ENCODE peak calls at places on chromosomes 12 and 14, in ten cellular contexts. F, D, Q, I, B, J, C, K, E and N are unnamed samples.
A peak's percentile ranks its signal among the peaks of the same experiment; 100 is the strongest.

GRCh38 chr12:125824276-125824675 is 759.0 kb downstream of the AACS start:
- DNase-seq in Q (no peak), F (no peak), I (no peak), K (no peak), E (no peak), J (no peak), B (no peak), D (peak; percentile 68), C (no peak), N (no peak)

GRCh38 chr14:52188381-52188780 is 79.1 kb upstream of the PTGDR start:
- DNase-seq in F (no peak), J (no peak), D (no peak), C (no peak), E (no peak), I (no peak), B (no peak), Q (no peak), K (no peak), N (no peak)

GRCh38 chr12:3921526-3921925 is 48.3 kb upstream of the PARP11 start:
- DNase-seq in F (no peak), C (no peak), J (no peak), Q (no peak), B (no peak), I (no peak), K (no peak), D (no peak), E (no peak), N (no peak)

GRCh38 chr12:72872488-72872887 is 600.3 kb downstream of the TRHDE start:
- DNase-seq in K (no peak), C (no peak), Q (no peak), B (no peak), D (no peak), F (no peak), J (no peak), E (no peak), I (peak; percentile 36), N (no peak)

GRCh38 chr14:93456356-93456755 is 25.6 kb downstream of the UNC79 start:
- DNase-seq in F (no peak), C (no peak), I (no peak), J (no peak), B (no peak), D (no peak), Q (no peak), E (no peak), K (no peak), N (no peak)

GRCh38 chr12:120843472-120843871 is 60.7 kb downstream of the SPPL3 start:
- DNase-seq in J (no peak), Q (no peak), E (no peak), D (no peak), C (no peak), K (no peak), B (no peak), F (no peak), I (no peak), N (no peak)

GRCh38 chr14:91889477-91890211 is 22.3 kb upstream of the TC2N start:
- DNase-seq in J (no peak), F (no peak), E (peak; percentile 32), C (no peak), B (no peak), K (no peak), D (no peak), Q (no peak), I (no peak), N (peak; percentile 16)

GRCh38 chr14:58428011-58428807 is 690 bp downstream of the KIAA0586 start:
- DNase-seq in D (peak; percentile 62), J (no peak), B (peak; percentile 17), K (peak; percentile 63), E (peak; percentile 12), Q (no peak), C (peak; percentile 33), I (peak; percentile 51), F (peak; percentile 23), N (peak; percentile 27)

GRCh38 chr14:99706121-99706900 is 22.2 kb downstream of the CYP46A1 start:
- DNase-seq in B (no peak), F (no peak), C (no peak), D (no peak), I (no peak), Q (peak; percentile 21), J (peak; percentile 22), E (no peak), K (no peak), N (no peak)

DNA sequence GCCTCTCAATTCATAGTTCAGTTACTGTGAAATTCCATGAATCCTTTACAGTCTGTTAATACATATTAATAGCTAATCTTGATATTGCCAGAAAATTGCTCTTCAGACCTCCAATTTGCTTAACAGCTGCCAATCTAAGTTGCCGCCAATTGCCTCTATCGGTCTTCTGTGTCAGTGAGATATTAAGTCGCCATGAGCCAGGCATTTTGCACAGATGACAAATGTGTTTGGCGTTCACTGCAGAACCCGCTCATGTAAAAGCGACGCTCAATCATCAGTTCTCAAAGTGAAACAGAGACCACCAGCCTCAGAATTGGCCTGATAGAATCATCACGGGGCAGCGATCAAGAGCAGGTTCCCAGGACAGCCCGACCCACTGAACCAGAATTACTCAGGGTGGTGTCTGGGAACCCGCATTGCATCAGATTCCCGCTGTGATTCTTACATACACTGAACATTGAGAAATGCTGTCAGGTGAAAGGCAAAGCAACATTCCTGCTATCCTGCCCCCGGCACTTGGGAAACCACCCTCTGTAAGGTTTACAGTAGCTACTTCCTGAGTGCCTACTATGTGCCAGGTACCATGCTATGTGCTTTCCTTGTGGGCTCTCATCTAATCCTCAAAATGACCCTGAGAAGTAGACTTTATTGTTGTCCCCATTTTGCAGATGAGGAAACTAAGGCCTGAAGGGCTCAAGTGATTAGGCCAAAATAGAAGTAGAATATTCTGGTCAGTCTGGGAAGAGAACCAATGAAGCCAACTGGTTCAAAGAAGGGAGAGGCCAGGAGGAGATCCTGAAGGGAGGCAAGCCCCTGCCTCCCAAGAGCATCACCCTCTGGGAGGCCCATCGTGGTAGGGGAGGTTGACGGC is 216.4 kb downstream of the SLC41A2 start:
- DNase-seq in D (no peak), C (no peak), B (no peak), I (no peak), J (no peak), K (no peak), Q (no peak), F (no peak), E (no peak), N (no peak)
- H3K27ac ChIP-seq in D (no peak overlapping the region), C (no peak overlapping the region), B (no peak overlapping the region), I (peak overlapping the region; percentile 6), J (no peak overlapping the region), K (no peak overlapping the region), Q (peak overlapping the region; percentile 59), F (no peak overlapping the region), E (peak overlapping the region; percentile 23), N (no peak overlapping the region)

GRCh38 chr14:65044596-65044959 is 57.7 kb downstream of the MAX start:
- DNase-seq in Q (no peak), F (no peak), D (no peak), E (peak; percentile 15), C (no peak), I (no peak), J (no peak), B (peak; percentile 35), K (no peak), N (no peak)

GRCh38 chr14:65042731-65043372 is 56.2 kb downstream of the FNTB start:
- DNase-seq in B (peak; percentile 17), E (no peak), I (no peak), D (no peak), C (no peak), Q (no peak), F (no peak), J (no peak), K (no peak), N (no peak)

GRCh38 chr14:65045011-65045410 is 57.3 kb downstream of the MAX start:
- DNase-seq in F (no peak), J (no peak), B (no peak), E (no peak), C (no peak), I (no peak), D (no peak), Q (no peak), K (no peak), N (no peak)

GRCh38 chr14:65043893-65044595 is 57.3 kb downstream of the FNTB start:
- DNase-seq in F (no peak), J (no peak), D (no peak), I (no peak), B (no peak), Q (no peak), E (no peak), K (no peak), C (no peak), N (no peak)

GRCh38 chr14:65045691-65046090 is 56.6 kb downstream of the MAX start:
- DNase-seq in F (no peak), C (no peak), Q (no peak), B (peak; percentile 12), J (no peak), K (no peak), I (no peak), D (no peak), E (no peak), N (no peak)
- H3K4me1 ChIP-seq in F (no peaks in the 10 kb centered on the region), C (peaks cover 17% of the 10 kb centered on the region), Q (no peaks in the 10 kb centered on the region), B (no peaks in the 10 kb centered on the region), J (no peaks in the 10 kb centered on the region), K (no peaks in the 10 kb centered on the region), I (no peaks in the 10 kb centered on the region), D (no peaks in the 10 kb centered on the region), E (peaks cover 6% of the 10 kb centered on the region), N (no peaks in the 10 kb centered on the region)

DNA sequence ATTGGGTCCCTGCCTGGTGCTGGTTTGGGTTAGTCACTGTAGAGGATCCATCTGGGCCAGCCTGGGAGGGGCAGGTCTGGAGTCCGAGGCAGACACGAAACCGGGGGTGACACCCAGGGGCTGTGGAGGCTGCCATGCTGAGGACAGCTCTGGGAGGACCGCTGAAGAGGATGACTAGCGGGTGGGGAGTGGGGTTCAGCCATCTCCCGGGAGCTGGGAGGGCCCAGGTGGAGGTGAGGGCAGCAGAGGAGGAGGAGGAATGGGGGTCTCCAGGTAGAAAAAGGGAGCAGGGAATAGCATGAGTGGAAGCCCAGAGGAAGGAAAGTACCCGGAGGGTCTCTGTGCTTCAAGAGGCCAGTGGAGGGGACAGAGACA is 4.0 kb upstream of the DIO3 start:
- DNase-seq in B (no peak), C (no peak), I (no peak), E (no peak), D (no peak), J (no peak), F (no peak), Q (no peak), K (no peak), N (no peak)
- H3K27me3 ChIP-seq in B (peaks cover 33% of the 10 kb centered on the region), C (no peaks in the 10 kb centered on the region), I (peaks cover 81% of the 10 kb centered on the region), E (peaks cover 43% of the 10 kb centered on the region), D (peaks cover 22% of the 10 kb centered on the region), J (peaks cover 52% of the 10 kb centered on the region), F (peaks cover 18% of the 10 kb centered on the region), Q (peaks cover 15% of the 10 kb centered on the region), K (peaks cover 38% of the 10 kb centered on the region), N (no peaks in the 10 kb centered on the region)

DNA sequence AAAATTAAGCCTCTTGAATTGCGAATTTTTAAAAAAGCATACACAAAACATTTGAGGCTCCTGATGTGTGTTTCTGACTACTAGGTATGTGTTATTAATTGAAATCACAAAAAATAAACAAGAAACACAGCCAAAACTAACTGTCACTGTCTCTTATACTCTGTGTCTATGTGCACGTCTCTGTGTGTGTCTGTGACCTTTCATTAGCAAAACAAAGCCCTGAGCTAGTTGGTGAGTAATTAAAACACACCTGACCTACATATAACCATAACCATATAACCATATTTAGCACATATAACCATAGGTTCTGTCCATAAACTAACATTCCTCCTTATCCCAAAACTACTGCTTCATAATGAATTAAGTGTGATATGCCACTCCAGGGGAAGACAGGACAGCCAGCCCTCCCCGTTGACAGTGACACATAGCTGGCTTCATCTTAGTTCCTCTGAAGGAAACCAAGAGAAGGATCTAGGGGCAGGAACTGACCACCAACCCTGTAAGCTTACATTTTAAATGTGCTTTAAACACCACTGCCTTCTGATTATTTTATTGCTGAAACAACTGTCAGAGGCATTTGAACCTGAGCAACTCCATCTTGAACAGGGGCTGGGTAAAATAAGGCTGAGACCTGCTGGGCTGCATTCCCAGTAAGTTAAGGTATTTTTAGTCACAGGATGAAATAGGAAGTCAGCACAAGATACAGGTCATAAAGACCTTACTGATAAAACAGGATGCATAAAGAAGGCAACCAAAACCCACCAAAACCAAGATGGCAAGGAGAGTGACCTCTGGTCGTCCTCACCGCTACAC is 106.7 kb downstream of the PPP2R5E start:
- DNase-seq in J (no peak), Q (no peak), E (no peak), I (no peak), D (no peak), B (peak; percentile 12), F (no peak), C (no peak), K (no peak), N (no peak)
- H3K27ac ChIP-seq in J (no peak overlapping the region), Q (peak overlapping the region; percentile 66), E (peak overlapping the region; percentile 70), I (peak overlapping the region; percentile 24), D (peak overlapping the region; percentile 40), B (peak overlapping the region; percentile 74), F (no peak overlapping the region), C (no peak overlapping the region), K (no peak overlapping the region), N (no peak overlapping the region)